ENCODE peak calls at places on chromosomes 7 and 10, in five cellular contexts. U, Y, R, X and T are unnamed samples.

GRCh38 chr7:519974-520458 is 370 bp upstream of the PDGFA start:
- DNase-seq in X (peak), R (no peak), Y (peak), U (no peak), T (peak)

GRCh38 chr10:104706886-104707285 is 65.8 kb downstream of the SORCS3 start:
- DNase-seq in U (no peak), X (no peak), R (no peak), Y (no peak), T (peak)

GRCh38 chr10:74888947-74889661 is 62.7 kb downstream of the KAT6B start:
- DNase-seq in X (no peak), U (no peak), Y (no peak), R (no peak), T (peak)

GRCh38 chr7:94145602-94146001 is 141.4 kb upstream of the BET1 start:
- DNase-seq in U (no peak), Y (peak), X (no peak), R (no peak), T (peak)

GRCh38 chr7:134562136-134562535 is 13.2 kb downstream of the AKR1B15 start:
- DNase-seq in R (no peak), U (no peak), Y (peak), X (no peak), T (peak)

GRCh38 chr7:155195939-155196523 is 101.6 kb upstream of the INSIG1 start:
- DNase-seq in U (no peak), R (no peak), Y (no peak), X (no peak), T (no peak)

GRCh38 chr7:17498230-17498629 is 199.8 kb downstream of the AHR start:
- DNase-seq in U (no peak), X (no peak), R (no peak), Y (no peak), T (no peak)

GRCh38 chr7:107007004-107007891 is 37.3 kb upstream of the PRKAR2B start:
- DNase-seq in U (no peak), R (no peak), X (no peak), Y (no peak), T (no peak)

GRCh38 chr10:125448596-125448995 is 234.4 kb downstream of the TEX36 start:
- DNase-seq in X (no peak), Y (peak), U (no peak), R (no peak), T (peak)

GRCh38 chr7:130930260-130930659 is 196.3 kb upstream of the KLF14 start:
- DNase-seq in R (no peak), X (no peak), U (no peak), Y (peak), T (no peak)

GRCh38 chr10:3825244-3825643 is 40.2 kb upstream of the KLF6 start:
- DNase-seq in X (no peak), Y (peak), R (no peak), U (no peak), T (peak)

GRCh38 chr7:120961638-120962173 is 11.1 kb downstream of the ING3 start:
- DNase-seq in R (no peak), Y (no peak), X (no peak), U (no peak), T (no peak)

GRCh38 chr7:130268463-130269317 is 2.0 kb downstream of the CPA2 start:
- DNase-seq in Y (no peak), U (no peak), X (no peak), R (no peak), T (no peak)

GRCh38 chr10:123399276-123399839 is 245.2 kb downstream of the BUB3 start:
- DNase-seq in X (no peak), U (no peak), R (no peak), Y (no peak), T (no peak)

GRCh38 chr7:18700147-18700546 is 204.6 kb downstream of the HDAC9 start:
- DNase-seq in U (no peak), Y (no peak), R (no peak), X (no peak), T (no peak)

GRCh38 chr7:115009736-115010435 is 88.0 kb downstream of the MDFIC start:
- DNase-seq in R (peak), X (no peak), Y (peak), U (no peak), T (peak)

GRCh38 chr10:96910488-96911395 is 78.6 kb downstream of the LCOR start:
- DNase-seq in Y (peak), R (no peak), X (no peak), U (no peak), T (peak)

GRCh38 chr10:107701947-107702346 is 537.4 kb upstream of the SORCS1 start:
- DNase-seq in U (no peak), R (no peak), X (no peak), Y (peak), T (no peak)

GRCh38 chr7:143295870-143296269 is 7.7 kb downstream of the CASP2 start:
- DNase-seq in X (no peak), U (no peak), R (no peak), Y (peak), T (peak)

GRCh38 chr7:137986252-137987010 is 15.5 kb downstream of the CREB3L2 start:
- DNase-seq in U (no peak), R (peak), Y (peak), X (peak), T (peak)

GRCh38 chr10:85446852-85447251 is 919.7 kb downstream of the GRID1 start:
- DNase-seq in U (no peak), R (no peak), X (no peak), Y (no peak), T (no peak)

GRCh38 chr7:2607122-2607912 is 24.5 kb upstream of the TTYH3 start:
- DNase-seq in R (peak), X (no peak), U (peak), Y (no peak), T (peak)

GRCh38 chr10:624605-625334 is 64.7 kb downstream of the DIP2C start:
- DNase-seq in X (no peak), U (no peak), Y (peak), R (peak), T (peak)

GRCh38 chr10:124458473-124458872 is 3.1 kb upstream of the LHPP start:
- DNase-seq in U (no peak), Y (no peak), X (no peak), R (no peak), T (no peak)

GRCh38 chr7:45020915-45021314 is 20.9 kb downstream of the CCM2 start:
- DNase-seq in U (no peak), R (no peak), X (no peak), Y (no peak), T (no peak)

GRCh38 chr10:5951721-5952407 is 25.5 kb downstream of the IL15RA start:
- DNase-seq in Y (no peak), X (no peak), R (no peak), U (no peak), T (no peak)

GRCh38 chr7:84637568-84638338 is 443.2 kb upstream of the SEMA3A start:
- DNase-seq in X (no peak), R (no peak), U (no peak), Y (peak), T (peak)

GRCh38 chr10:10589540-10589939 is 428.1 kb upstream of the CELF2 start:
- DNase-seq in R (peak), X (no peak), U (no peak), Y (peak), T (peak)

GRCh38 chr7:18086165-18087030 is 58.8 kb upstream of the PRPS1L1 start:
- DNase-seq in Y (peak), U (no peak), R (peak), X (no peak), T (peak)

GRCh38 chr7:73739387-73739767 is 775 bp upstream of the ABHD11 start:
- DNase-seq in R (peak), U (no peak), X (no peak), Y (no peak), T (no peak)

GRCh38 chr7:21428642-21428941 is 709 bp downstream of the SP4 start:
- DNase-seq in R (no peak), U (no peak), X (no peak), Y (no peak), T (no peak)

GRCh38 chr7:21426286-21426957 is 1.5 kb upstream of the SP4 start:
- DNase-seq in U (no peak), R (no peak), X (no peak), Y (peak), T (peak)

GRCh38 chr7:21426958-21427860 is 674 bp upstream of the SP4 start:
- DNase-seq in Y (peak), X (peak), U (peak), R (peak), T (peak)

GRCh38 chr7:21429021-21429420 is 1.1 kb downstream of the SP4 start:
- DNase-seq in R (no peak), X (no peak), U (no peak), Y (no peak), T (peak)

GRCh38 chr7:21427861-21428641 is at the start of gene SP4:
- DNase-seq in Y (peak), U (peak), R (peak), X (peak), T (peak)
- TF ChIP-seq CTCF in Y (peak), U (no peak), R (no peak), X (no peak), T (peak)

GRCh38 chr7:149818536-149818840 is 19.7 kb upstream of the ZNF862 start:
- DNase-seq in Y (no peak), X (no peak), U (no peak), R (no peak), T (no peak)

GRCh38 chr7:149820622-149821190 is 17.5 kb upstream of the ZNF862 start:
- DNase-seq in R (no peak), U (no peak), X (no peak), Y (no peak), T (no peak)

GRCh38 chr7:149819961-149820340 is 18.2 kb upstream of the ZNF862 start:
- DNase-seq in U (no peak), R (no peak), Y (no peak), X (no peak), T (no peak)

GRCh38 chr7:149817836-149818535 is 20.2 kb upstream of the ZNF862 start:
- DNase-seq in R (no peak), Y (no peak), X (no peak), U (no peak), T (no peak)

GRCh38 chr7:149819141-149819960 is 18.8 kb upstream of the ZNF862 start:
- DNase-seq in X (no peak), R (no peak), U (no peak), Y (no peak), T (no peak)
- TF ChIP-seq CTCF in X (no peak), R (no peak), U (no peak), Y (no peak), T (no peak)

GRCh38 chr10:22219308-22219707 is 1.5 kb upstream of the EBLN1 start:
- DNase-seq in X (no peak), Y (peak), R (no peak), U (no peak), T (peak)

GRCh38 chr10:22222236-22223190 is 4.7 kb upstream of the EBLN1 start:
- DNase-seq in R (no peak), U (no peak), Y (no peak), X (no peak), T (no peak)

GRCh38 chr10:22217842-22218241 is at the start of gene EBLN1:
- DNase-seq in X (no peak), Y (no peak), U (no peak), R (no peak), T (no peak)

DNA sequence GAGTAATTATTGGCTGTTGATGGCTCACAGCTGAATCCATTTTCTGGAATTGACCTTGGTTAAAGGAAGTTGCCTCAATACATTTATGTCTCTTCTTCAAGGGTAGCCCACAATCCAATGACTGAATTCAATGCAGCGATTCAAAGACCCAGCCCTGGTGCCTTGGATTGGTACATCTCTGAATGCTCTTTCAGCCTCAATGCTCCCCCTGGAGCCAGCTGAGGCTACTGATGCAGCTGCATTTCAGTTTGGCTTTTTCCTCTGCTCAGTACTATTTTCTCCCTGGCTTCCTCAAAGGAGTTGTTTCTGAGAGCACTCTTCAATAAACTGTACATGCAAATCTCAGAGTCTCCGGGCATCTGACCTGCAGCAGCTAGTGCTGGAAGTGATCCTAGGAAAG is 633 bp upstream of the EBLN1 start:
- DNase-seq in R (no peak), Y (peak), X (no peak), U (no peak), T (no peak)
- TF ChIP-seq CTCF in R (no peak), Y (peak), X (no peak), U (no peak), T (no peak)

GRCh38 chr10:116774728-116775151 is 32.4 kb upstream of the HSPA12A start:
- DNase-seq in Y (no peak), X (no peak), U (no peak), R (no peak), T (no peak)

GRCh38 chr10:116772901-116773300 is 30.5 kb upstream of the HSPA12A start:
- DNase-seq in U (no peak), X (no peak), Y (no peak), R (no peak), T (no peak)

GRCh38 chr10:116777006-116777405 is 34.6 kb upstream of the HSPA12A start:
- DNase-seq in X (no peak), R (no peak), U (no peak), Y (no peak), T (no peak)

GRCh38 chr10:116773306-116773705 is 30.9 kb upstream of the HSPA12A start:
- DNase-seq in R (no peak), X (no peak), Y (no peak), U (no peak), T (no peak)

DNA sequence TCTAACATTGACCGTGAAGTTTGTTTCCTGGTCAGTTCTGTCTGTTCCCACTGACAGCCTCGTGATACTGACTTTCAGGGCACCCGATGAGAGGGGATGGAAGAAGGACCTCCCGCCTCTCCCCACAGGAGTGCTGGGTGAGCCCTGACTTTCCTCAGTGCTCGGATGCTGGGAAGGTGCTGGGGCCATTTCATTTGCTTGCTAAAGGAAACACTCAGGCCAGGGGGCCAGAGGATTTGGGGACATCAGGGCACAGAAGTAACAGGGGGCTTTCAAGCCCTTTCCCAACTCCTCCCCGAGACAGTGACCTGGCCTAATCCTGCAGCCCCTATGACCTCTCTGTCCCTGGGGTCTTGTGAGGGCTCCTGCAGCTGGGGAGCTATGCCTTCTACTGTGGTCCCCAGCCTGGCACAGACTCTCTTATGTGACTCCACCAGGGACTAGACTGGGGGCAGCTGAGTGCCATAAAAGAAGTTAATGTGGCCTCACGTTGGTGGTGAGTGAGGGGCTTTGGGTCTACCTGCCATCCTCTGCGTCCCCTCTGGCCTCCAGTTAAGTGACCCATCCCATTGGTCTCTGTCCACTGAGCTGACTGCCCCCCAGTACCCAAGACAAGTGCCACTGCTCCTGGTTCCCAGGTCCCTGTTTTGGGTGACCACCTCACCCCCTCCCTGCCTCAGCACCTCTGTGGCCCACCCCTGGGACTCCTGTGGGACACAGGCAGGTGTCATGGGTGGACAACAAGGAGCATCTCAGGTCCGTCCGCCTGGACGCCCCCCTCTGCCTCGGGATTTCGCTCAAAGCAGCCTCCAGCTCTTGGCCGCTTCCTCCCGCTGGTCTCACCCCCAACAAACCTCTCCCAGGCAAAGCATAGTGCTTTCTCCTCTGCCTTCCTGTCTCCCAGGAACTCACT is 33.4 kb upstream of the HSPA12A start:
- DNase-seq in U (no peak), Y (no peak), R (no peak), X (no peak), T (no peak)
- TF ChIP-seq CTCF in U (no peak), Y (no peak), R (no peak), X (no peak), T (no peak)

GRCh38 chr7:36128448-36129047 is 24.5 kb upstream of the EEPD1 start:
- DNase-seq in Y (peak), U (peak), X (peak), R (peak), T (peak)
- TF ChIP-seq CTCF in Y (peak), U (peak), X (no peak), R (peak), T (peak)

DNA sequence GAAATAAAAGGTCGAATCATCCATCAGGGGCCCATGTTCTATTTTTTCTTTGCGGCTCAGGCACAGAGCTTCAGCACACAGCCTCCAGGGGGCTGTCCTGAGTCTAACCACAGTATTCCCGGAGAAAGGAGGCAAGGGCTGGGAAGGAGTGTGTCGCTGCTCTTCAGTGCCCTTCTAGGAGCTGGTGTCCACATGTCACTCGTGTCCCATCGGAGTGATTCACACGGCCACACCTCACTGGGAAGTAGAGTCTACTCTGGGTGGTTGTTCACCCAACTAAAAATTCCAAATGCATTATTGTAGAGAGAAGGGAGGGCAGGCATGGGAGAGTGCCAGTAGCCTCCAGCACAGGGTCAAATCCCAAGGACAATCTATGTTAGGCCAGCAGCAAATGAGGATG is 114.8 kb upstream of the LANCL2 start:
- DNase-seq in R (no peak), U (no peak), Y (peak), X (peak), T (no peak)
- TF ChIP-seq CTCF in R (no peak), U (no peak), Y (peak), X (no peak), T (peak)

GRCh38 chr7:91285966-91286365 is 21.7 kb downstream of the FZD1 start:
- DNase-seq in U (no peak), R (no peak), X (no peak), Y (peak), T (peak)

GRCh38 chr7:91286432-91286831 is 22.2 kb downstream of the FZD1 start:
- DNase-seq in X (no peak), R (no peak), U (no peak), Y (no peak), T (no peak)

GRCh38 chr7:91287685-91288084 is 23.5 kb downstream of the FZD1 start:
- DNase-seq in R (peak), Y (peak), X (no peak), U (no peak), T (peak)

GRCh38 chr7:91289633-91290260 is 25.5 kb downstream of the FZD1 start:
- DNase-seq in X (no peak), U (no peak), R (no peak), Y (no peak), T (no peak)

DNA sequence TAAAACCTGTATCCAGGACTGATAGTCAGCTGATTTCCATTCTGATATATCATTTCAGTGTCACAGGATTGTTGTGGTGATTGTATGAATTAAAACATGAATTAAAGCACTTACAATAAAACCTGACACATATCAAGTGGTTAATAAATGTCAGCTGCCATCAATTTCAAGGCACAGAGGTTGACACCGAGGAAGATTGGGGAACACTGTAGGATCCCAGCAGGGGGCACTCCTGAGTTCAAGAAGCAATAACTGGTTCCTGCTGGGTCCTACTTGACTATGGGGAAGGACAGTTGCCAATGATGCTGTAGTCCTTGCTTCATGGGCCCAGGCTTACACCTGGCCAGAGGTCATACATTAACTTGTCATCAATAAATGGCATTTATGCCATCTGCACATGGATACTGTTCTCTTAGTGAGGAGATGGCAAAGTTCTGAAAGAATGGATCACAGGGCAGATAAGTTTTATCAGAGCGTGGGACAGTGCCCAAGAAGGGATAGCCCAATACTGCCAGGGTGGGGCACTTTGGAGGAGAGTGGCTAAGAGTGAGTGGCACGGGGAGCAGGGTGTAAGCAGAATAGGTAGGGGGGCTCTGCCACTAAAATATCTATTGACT is 24.1 kb downstream of the FZD1 start:
- DNase-seq in U (no peak), X (peak), Y (peak), R (peak), T (no peak)
- TF ChIP-seq CTCF in U (no peak), X (no peak), Y (peak), R (no peak), T (peak)